ENCODE peak calls at places on chromosome 2, in ten cellular contexts. N is uterus, B is K562, E is prostate gland, S is esophagus squamous epithelium, H is transverse colon, D is IMR-90, L is stomach, T is GM12878, G is H1. M is an unnamed sample.

GRCh38 chr2:238513346-238513745 is 86.6 kb downstream of the ASB1 start:
- DNase-seq in E (peak; percentile 25), H (no peak), N (no peak), G (no peak), B (peak; percentile 60), D (peak; percentile 29), L (no peak), S (no peak), T (no peak), M (no peak)

GRCh38 chr2:100865819-100866462 is 46.0 kb downstream of the NPAS2 start:
- DNase-seq in L (peak; percentile 24), D (peak; percentile 84), T (no peak), S (no peak), H (no peak), N (no peak), E (no peak), B (no peak), G (no peak), M (no peak)

GRCh38 chr2:74119324-74119723 is 28.4 kb downstream of the BOLA3 start:
- DNase-seq in T (no peak), B (peak; percentile 38), E (no peak), N (no peak), H (no peak), L (no peak), G (no peak), D (no peak), S (no peak), M (no peak)

GRCh38 chr2:135152361-135152760 is 100.3 kb downstream of the RAB3GAP1 start:
- DNase-seq in L (no peak), H (no peak), N (no peak), E (no peak), T (no peak), G (no peak), S (no peak), B (no peak), D (no peak), M (no peak)

GRCh38 chr2:73162856-73163521 is 39.4 kb upstream of the NOTO start:
- DNase-seq in G (no peak), D (no peak), T (no peak), S (no peak), N (no peak), L (no peak), E (no peak), H (no peak), B (peak; percentile 60), M (no peak)

GRCh38 chr2:96547751-96548161 is 11.2 kb downstream of the ARID5A start:
- DNase-seq in H (peak; percentile 3), G (no peak), N (no peak), E (no peak), B (no peak), D (peak; percentile 58), L (no peak), T (no peak), S (no peak), M (no peak)

GRCh38 chr2:23532311-23533013 is 147.5 kb downstream of the KLHL29 start:
- DNase-seq in H (no peak), B (no peak), S (no peak), G (no peak), T (peak; percentile 4), D (no peak), E (peak; percentile 20), N (peak; percentile 66), L (no peak), M (no peak)

GRCh38 chr2:101230541-101230993 is 22.1 kb upstream of the CNOT11 start:
- DNase-seq in N (no peak), D (peak; percentile 58), H (no peak), G (no peak), E (no peak), T (no peak), S (no peak), B (no peak), L (no peak), M (no peak)

GRCh38 chr2:28656937-28657615 is 94.6 kb upstream of the PPP1CB start:
- DNase-seq in T (no peak), E (peak; percentile 52), D (no peak), B (no peak), N (no peak), S (no peak), H (peak; percentile 71), G (no peak), L (peak; percentile 53), M (no peak)

GRCh38 chr2:239946570-239947311 is 78.4 kb downstream of the NDUFA10 start:
- DNase-seq in B (no peak), D (no peak), E (no peak), L (no peak), H (no peak), S (no peak), T (no peak), G (no peak), N (peak; percentile 7), M (no peak)

GRCh38 chr2:172270278-172271079 is 156.9 kb upstream of the ITGA6 start:
- DNase-seq in E (peak; percentile 32), D (peak; percentile 51), B (no peak), N (no peak), T (no peak), S (no peak), L (peak; percentile 82), H (peak; percentile 60), G (no peak), M (peak; percentile 61)

GRCh38 chr2:148282201-148282600 is 261.3 kb downstream of the MBD5 start:
- DNase-seq in L (no peak), B (no peak), D (peak; percentile 45), N (no peak), G (no peak), T (no peak), E (no peak), H (no peak), S (no peak), M (no peak)

GRCh38 chr2:23541453-23542334 is 156.7 kb downstream of the KLHL29 start:
- DNase-seq in N (peak; percentile 77), B (no peak), D (no peak), G (no peak), T (no peak), E (no peak), S (no peak), L (no peak), H (no peak), M (no peak)

GRCh38 chr2:127105656-127106456 is 1.1 kb downstream of the BIN1 start:
- DNase-seq in D (peak; percentile 61), B (no peak), H (peak; percentile 34), N (no peak), S (no peak), G (no peak), L (no peak), T (no peak), E (no peak), M (peak; percentile 67)

GRCh38 chr2:172513935-172514586 is 41.8 kb upstream of the PDK1 start:
- DNase-seq in H (no peak), L (no peak), N (no peak), S (no peak), G (peak; percentile 33), D (no peak), T (no peak), B (peak; percentile 38), E (no peak), M (no peak)

GRCh38 chr2:239057533-239057932 is 209.6 kb downstream of the TWIST2 start:
- DNase-seq in L (no peak), E (no peak), B (no peak), G (no peak), S (no peak), T (no peak), H (no peak), D (no peak), N (no peak), M (no peak)

DNA sequence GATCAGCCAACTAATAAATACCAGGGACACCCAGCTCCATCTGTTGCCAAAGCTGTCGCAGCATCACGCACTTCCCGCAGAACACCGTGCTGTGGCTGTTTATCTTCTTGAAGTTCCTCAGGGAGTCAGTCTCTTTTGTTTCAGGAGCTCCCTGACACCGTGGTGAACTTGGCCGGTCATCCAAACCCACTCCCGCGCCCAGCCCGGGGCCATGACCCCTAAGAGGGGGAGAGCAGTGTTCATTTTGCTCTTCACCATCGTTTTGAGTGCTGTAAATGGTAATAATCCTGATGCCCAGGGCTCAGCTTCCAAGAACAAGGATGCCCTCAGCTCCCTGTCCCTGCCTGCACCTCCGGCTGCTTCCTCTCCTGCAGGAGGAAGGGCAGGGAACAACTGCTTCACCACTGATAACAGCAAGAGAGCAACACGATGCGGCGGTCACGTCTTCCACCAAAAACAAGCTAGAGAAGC is 131.4 kb downstream of the SEPTIN10 start:
- DNase-seq in D (no peak), S (no peak), E (peak; percentile 19), H (no peak), N (peak; percentile 30), L (no peak), G (no peak), T (no peak), B (peak; percentile 8), M (no peak)
- H3K4me1 ChIP-seq in D (peaks cover 21% of the 10 kb centered on the region), S (no peaks in the 10 kb centered on the region), E (peaks cover 13% of the 10 kb centered on the region), H (peaks cover 9% of the 10 kb centered on the region), N (no peaks in the 10 kb centered on the region), L (peaks cover 37% of the 10 kb centered on the region), G (no peaks in the 10 kb centered on the region), T (no peaks in the 10 kb centered on the region), B (no peaks in the 10 kb centered on the region), M (no peaks in the 10 kb centered on the region)

DNA sequence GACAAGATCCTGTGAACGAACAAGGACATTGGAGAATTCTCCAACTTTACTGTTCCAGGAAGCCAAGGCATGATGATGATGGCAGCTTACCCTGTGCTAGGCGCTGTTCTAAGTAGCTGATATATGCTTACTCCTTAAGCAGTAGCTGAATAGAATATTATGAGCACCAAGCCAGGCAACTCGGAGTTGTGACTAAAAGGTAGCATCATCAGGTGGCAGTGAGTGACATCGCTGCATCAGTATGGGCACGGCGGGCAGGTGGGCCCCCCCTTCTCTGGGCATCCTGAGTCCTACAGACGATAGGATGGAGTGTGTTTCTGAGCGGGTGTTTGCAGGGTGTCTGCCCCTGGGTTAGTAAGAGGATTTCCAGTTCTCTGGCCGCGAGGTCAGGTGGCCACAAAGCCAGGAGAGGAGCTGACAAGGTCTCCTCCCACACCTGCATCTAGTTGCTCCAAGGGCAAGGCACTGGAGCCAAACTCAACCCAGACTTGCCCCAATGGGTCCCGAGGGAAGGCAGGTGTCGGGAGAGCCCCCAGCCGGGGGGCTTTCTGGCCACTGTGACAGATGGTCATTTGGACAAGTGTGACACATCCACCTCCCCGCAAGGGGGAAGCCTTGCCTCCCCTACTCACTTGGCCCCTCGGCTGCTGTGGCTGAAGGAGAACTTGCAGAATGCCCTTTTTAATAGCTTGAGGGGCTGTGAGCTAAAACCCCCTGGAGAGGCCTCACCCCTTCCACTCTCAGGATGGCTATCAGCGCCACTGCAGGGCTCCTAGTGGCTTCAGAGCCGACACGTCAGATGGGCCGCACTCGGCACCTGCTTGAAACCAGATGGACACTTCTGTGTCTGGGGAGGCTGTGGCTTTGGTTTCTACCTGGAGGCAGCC is 55.5 kb downstream of the CRACDL start:
- DNase-seq in H (no peak), B (peak; percentile 6), L (no peak), N (no peak), G (no peak), S (no peak), E (no peak), T (no peak), D (no peak), M (no peak)
- TF ChIP-seq CTCF in H (no peak), B (peak; percentile 25), L (no peak), N (no peak), G (no peak), S (no peak), E (no peak), T (no peak), D (no peak), M (no peak)

GRCh38 chr2:1601471-1602358 is 142.6 kb downstream of the PXDN start:
- DNase-seq in S (no peak), D (no peak), N (no peak), B (no peak), H (no peak), E (no peak), T (no peak), L (no peak), G (no peak), M (peak; percentile 4)
- TF ChIP-seq POLR2A in S (no peak), D (no peak), N (no peak), B (no peak), H (no peak), E (no peak), T (no peak), L (no peak), G (no peak), M (no peak)

GRCh38 chr2:227474406-227474805 is 2.5 kb downstream of the AGFG1 start:
- DNase-seq in H (no peak), E (no peak), T (no peak), N (no peak), S (no peak), B (no peak), G (no peak), D (no peak), L (no peak), M (no peak)
- H3K4me1 ChIP-seq in H (peaks cover 37% of the 10 kb centered on the region), E (peaks cover 13% of the 10 kb centered on the region), T (peaks cover 4% of the 10 kb centered on the region), N (peaks cover 20% of the 10 kb centered on the region), S (no peaks in the 10 kb centered on the region), B (peaks cover 2% of the 10 kb centered on the region), G (no peaks in the 10 kb centered on the region), D (no peaks in the 10 kb centered on the region), L (peaks cover 71% of the 10 kb centered on the region), M (peaks cover 5% of the 10 kb centered on the region)

M was measured in Peyer's patch.